ENCODE peak calls at places on chromosomes 11 and 22, in ten cellular contexts. M, Z, Y, V, K, T, C, S, H and R are unnamed samples.
A peak's percentile ranks its signal among the peaks of the same experiment; 100 is the strongest.

GRCh38 chr11:101862410-101863233 is 52.2 kb upstream of the CEP126 start:
- DNase-seq in M (no peak), Z (no peak), Y (peak; percentile 49), V (peak; percentile 47), K (peak; percentile 53), T (peak; percentile 61), C (peak; percentile 71), S (no peak), H (peak; percentile 37), R (peak; percentile 59)

GRCh38 chr11:13135385-13136271 is 126.5 kb downstream of the RASSF10 start:
- DNase-seq in M (no peak), Z (peak; percentile 57), Y (no peak), V (peak; percentile 95), K (no peak), T (peak; percentile 97), C (peak; percentile 96), S (peak; percentile 21), H (no peak), R (peak; percentile 90)

GRCh38 chr11:125807909-125808308 is 20.0 kb downstream of the PATE3 start:
- DNase-seq in M (no peak), Z (no peak), Y (no peak), V (no peak), K (no peak), T (peak; percentile 54), C (no peak), S (no peak), H (no peak), R (peak; percentile 37)

GRCh38 chr22:39519681-39520053 is 695 bp upstream of the ATF4 start:
- DNase-seq in M (no peak), Z (no peak), Y (peak; percentile 81), V (no peak), K (peak; percentile 97), T (no peak), C (no peak), S (no peak), H (peak; percentile 88), R (peak; percentile 74)

GRCh38 chr22:32539631-32540449 is 65.2 kb downstream of the FBXO7 start:
- DNase-seq in M (no peak), Z (no peak), Y (peak; percentile 41), V (no peak), K (no peak), T (peak; percentile 55), C (no peak), S (no peak), H (no peak), R (no peak)

GRCh38 chr11:126712017-126712625 is 288.4 kb downstream of the KIRREL3 start:
- DNase-seq in M (no peak), Z (no peak), Y (no peak), V (no peak), K (no peak), T (no peak), C (no peak), S (no peak), H (no peak), R (peak; percentile 14)

GRCh38 chr11:107916671-107917241 is 11.5 kb upstream of the RAB39A start:
- DNase-seq in M (no peak), Z (no peak), Y (peak; percentile 55), V (no peak), K (peak; percentile 73), T (no peak), C (no peak), S (no peak), H (peak; percentile 67), R (peak; percentile 68)

GRCh38 chr11:45333506-45333971 is 47.4 kb upstream of the SYT13 start:
- DNase-seq in M (peak; percentile 20), Z (peak; percentile 50), Y (peak; percentile 53), V (no peak), K (no peak), T (peak; percentile 9), C (peak; percentile 43), S (peak; percentile 87), H (peak; percentile 69), R (peak; percentile 92)

GRCh38 chr11:2932850-2933251 is 3.6 kb upstream of the PHLDA2 start:
- DNase-seq in M (no peak), Z (no peak), Y (peak; percentile 47), V (no peak), K (no peak), T (peak; percentile 50), C (peak; percentile 81), S (no peak), H (no peak), R (no peak)